ENCODE peak calls at places on chromosomes 6 and 20, in four cellular contexts. E is left lung, P is adipocyte, K is SK-N-SH. B is an unnamed sample.

GRCh38 chr6:6725120-6725833 is 136.8 kb downstream of the LY86 start:
- DNase-seq in E (no peak), P (no peak), K (no peak), B (no peak)

GRCh38 chr20:51338692-51339440 is 203.7 kb downstream of the NFATC2 start:
- DNase-seq in E (no peak), P (no peak), K (no peak), B (no peak)

GRCh38 chr20:22691369-22692118 is 107.2 kb upstream of the FOXA2 start:
- DNase-seq in E (peak; percentile 79), P (peak; percentile 91), K (peak; percentile 72), B (peak; percentile 68)

GRCh38 chr20:58583141-58583540 is 67.9 kb upstream of the APCDD1L start:
- DNase-seq in E (no peak), P (no peak), K (no peak), B (no peak)

GRCh38 chr6:85112540-85112939 is 337.3 kb upstream of the NT5E start:
- DNase-seq in E (no peak), P (no peak), K (no peak), B (no peak)

GRCh38 chr20:16569218-16570153 is 3.8 kb downstream of the KIF16B start:
- DNase-seq in E (no peak), P (no peak), K (no peak), B (no peak)

GRCh38 chr20:61650912-61651733 is 399.1 kb downstream of the CDH4 start:
- DNase-seq in E (no peak), P (no peak), K (no peak), B (no peak)

GRCh38 chr6:104505838-104506237 is 353.9 kb downstream of the HACE1 start:
- DNase-seq in E (no peak), P (no peak), K (no peak), B (peak; percentile 43)

GRCh38 chr6:110656492-110656891 is 158.8 kb downstream of the CDK19 start:
- DNase-seq in E (no peak), P (no peak), K (no peak), B (no peak)

GRCh38 chr6:143691155-143691554 is 13.4 kb downstream of the PHACTR2 start:
- DNase-seq in E (no peak), P (no peak), K (no peak), B (no peak)

GRCh38 chr6:44630125-44631028 is 242.9 kb downstream of the CDC5L start:
- DNase-seq in E (no peak), P (peak; percentile 80), K (peak; percentile 76), B (peak; percentile 34)

GRCh38 chr6:159170999-159171712 is 2.0 kb downstream of the FNDC1 start:
- DNase-seq in E (peak; percentile 46), P (peak; percentile 85), K (no peak), B (no peak)

GRCh38 chr6:47083586-47084047 is 41.5 kb upstream of the ADGRF1 start:
- DNase-seq in E (peak; percentile 86), P (peak; percentile 94), K (peak; percentile 73), B (peak; percentile 91)

GRCh38 chr6:84582997-84583396 is 181.4 kb downstream of the TBX18 start:
- DNase-seq in E (no peak), P (no peak), K (no peak), B (no peak)

GRCh38 chr6:26536571-26537159 is 1.5 kb upstream of the HMGN4 start:
- DNase-seq in E (no peak), P (peak; percentile 73), K (peak; percentile 41), B (peak; percentile 50)

GRCh38 chr20:60036346-60037119 is 78.3 kb downstream of the CDH26 start:
- DNase-seq in E (no peak), P (no peak), K (no peak), B (no peak)

GRCh38 chr6:79421707-79422484 is 115.3 kb downstream of the LCA5 start:
- DNase-seq in E (no peak), P (peak; percentile 95), K (peak; percentile 41), B (peak; percentile 65)

GRCh38 chr6:161373905-161374451 is 100.1 kb upstream of the AGPAT4 start:
- DNase-seq in E (peak; percentile 51), P (peak; percentile 86), K (peak; percentile 78), B (peak; percentile 72)

GRCh38 chr20:37355252-37356180 is 9.6 kb downstream of the SRC start:
- DNase-seq in E (no peak), P (no peak), K (peak; percentile 10), B (no peak)

GRCh38 chr6:3518356-3518841 is 61.5 kb upstream of the SLC22A23 start:
- DNase-seq in E (no peak), P (peak; percentile 95), K (no peak), B (peak; percentile 80)

GRCh38 chr6:97064578-97064977 is 140.1 kb downstream of the KLHL32 start:
- DNase-seq in E (no peak), P (no peak), K (no peak), B (no peak)

GRCh38 chr6:80633412-80633811 is 526.9 kb downstream of the BCKDHB start:
- DNase-seq in E (no peak), P (no peak), K (no peak), B (no peak)

GRCh38 chr6:133953634-133954415 is 801 bp downstream of the TBPL1 start:
- DNase-seq in E (no peak), P (peak; percentile 23), K (peak; percentile 22), B (no peak)
- H3K36me3 ChIP-seq in E (no peaks in the 10 kb centered on the region), P (no peaks in the 10 kb centered on the region), K (no peaks in the 10 kb centered on the region), B (no peaks in the 10 kb centered on the region)

DNA sequence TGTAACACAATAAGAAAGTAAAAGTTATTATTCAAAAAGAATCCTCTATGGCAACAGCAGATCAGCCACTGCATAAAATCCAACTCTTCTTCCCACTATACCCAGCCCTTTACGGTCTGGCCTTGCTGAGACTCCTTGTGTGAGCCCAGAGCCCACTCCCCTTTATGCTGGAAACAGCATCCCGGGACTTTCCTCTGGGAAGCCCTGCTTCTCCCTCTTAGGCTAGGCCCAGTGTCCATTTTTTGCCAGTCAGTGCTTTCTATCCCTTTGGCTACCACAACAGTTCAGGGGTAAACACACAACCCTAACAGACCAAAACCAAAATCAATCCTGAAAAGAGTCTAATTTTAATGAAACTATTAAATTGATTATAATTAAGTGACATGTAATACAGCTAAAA is 20.6 kb downstream of the FKBP5 start:
- DNase-seq in E (no peak), P (no peak), K (no peak), B (no peak)
- H3K4me1 ChIP-seq in E (peaks cover 95% of the 10 kb centered on the region), P (peaks cover 58% of the 10 kb centered on the region), K (no peaks in the 10 kb centered on the region), B (no peaks in the 10 kb centered on the region)

DNA sequence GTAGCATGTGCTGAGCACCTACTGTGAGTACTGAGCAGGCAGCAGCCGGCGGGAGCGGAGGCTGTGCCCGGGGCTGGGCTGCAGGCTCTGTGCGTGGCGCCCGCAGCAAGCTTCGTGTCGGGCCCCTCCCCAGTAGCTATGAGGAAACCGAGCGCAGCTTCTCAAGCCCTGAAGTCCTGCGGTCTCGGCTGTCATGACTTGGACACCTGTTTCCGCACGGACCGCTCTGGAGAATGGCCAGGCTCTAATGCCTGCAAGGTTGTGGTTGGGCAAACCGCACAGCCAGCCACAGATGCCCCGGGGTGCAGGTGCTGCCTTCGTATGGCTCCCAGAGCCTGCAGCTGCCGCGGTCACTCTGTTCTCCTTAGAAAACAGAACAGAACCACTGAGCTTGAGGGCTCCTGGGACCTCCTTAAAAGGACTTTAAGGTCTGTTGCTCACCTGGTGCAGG is 33.7 kb downstream of the PYGB start:
- DNase-seq in E (peak; percentile 36), P (no peak), K (no peak), B (peak; percentile 34)
- H3K36me3 ChIP-seq in E (peaks cover 100% of the 10 kb centered on the region), P (peaks cover 98% of the 10 kb centered on the region), K (peaks cover 3% of the 10 kb centered on the region), B (peaks cover 77% of the 10 kb centered on the region)

GRCh38 chr20:63248835-63249591 is 5.2 kb downstream of the NKAIN4 start:
- DNase-seq in E (no peak), P (no peak), K (no peak), B (no peak)
- H3K4me1 ChIP-seq in E (peaks cover 9% of the 10 kb centered on the region), P (no peaks in the 10 kb centered on the region), K (peaks cover 4% of the 10 kb centered on the region), B (peaks cover 10% of the 10 kb centered on the region)

GRCh38 chr20:45953672-45954071 is 18.3 kb downstream of the ZNF335 start:
- DNase-seq in E (no peak), P (no peak), K (no peak), B (no peak)
- H3K36me3 ChIP-seq in E (peaks cover 96% of the 10 kb centered on the region), P (peaks cover 75% of the 10 kb centered on the region), K (peaks cover 23% of the 10 kb centered on the region), B (peaks cover 60% of the 10 kb centered on the region)

GRCh38 chr6:169071394-169071793 is 182.3 kb downstream of the THBS2 start:
- DNase-seq in E (no peak), P (no peak), K (no peak), B (no peak)
- H3K4me1 ChIP-seq in E (no peaks in the 10 kb centered on the region), P (peaks cover 60% of the 10 kb centered on the region), K (no peaks in the 10 kb centered on the region), B (no peaks in the 10 kb centered on the region)

DNA sequence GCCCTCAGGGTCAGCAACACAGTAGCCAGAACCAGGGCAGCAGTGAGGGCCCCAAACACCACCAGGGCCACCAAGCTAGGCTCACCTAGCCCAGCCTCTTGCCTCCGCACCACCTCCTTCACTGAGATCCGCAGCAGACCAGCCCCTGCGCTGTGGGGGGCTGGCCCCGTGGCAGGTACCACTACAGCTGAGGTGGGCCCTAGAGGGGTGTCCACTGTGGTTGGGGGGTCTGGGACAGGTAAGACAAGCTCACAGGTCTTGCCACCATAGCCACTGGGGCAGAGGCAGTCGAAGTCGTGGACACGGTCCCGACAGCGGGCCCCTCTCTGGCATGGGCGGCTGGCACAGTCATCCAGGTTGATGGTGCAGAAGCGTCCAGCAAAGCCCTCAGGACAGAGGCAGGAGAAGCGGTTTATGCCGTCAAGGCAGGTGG is 4.6 kb downstream of the DLK2 start:
- DNase-seq in E (no peak), P (no peak), K (no peak), B (no peak)
- H3K36me3 ChIP-seq in E (peaks cover 78% of the 10 kb centered on the region), P (peaks cover 61% of the 10 kb centered on the region), K (peaks cover 3% of the 10 kb centered on the region), B (no peaks in the 10 kb centered on the region)

GRCh38 chr6:149913085-149913484 is 9.8 kb downstream of the RAET1G start:
- DNase-seq in E (no peak), P (no peak), K (no peak), B (no peak)
- H3K4me1 ChIP-seq in E (no peaks in the 10 kb centered on the region), P (no peaks in the 10 kb centered on the region), K (no peaks in the 10 kb centered on the region), B (no peaks in the 10 kb centered on the region)